ENCODE peak calls at places on chromosomes 3 and 15, in five cellular contexts. K is hepatocyte, R is cardiac fibroblast, G is transverse colon, Z is PC-9. P is an unnamed sample.

GRCh38 chr15:31306426-31307269 is 20.0 kb upstream of the KLF13 start:
- DNase-seq in K (peak), R (peak), G (no peak), Z (peak), P (no peak)

GRCh38 chr3:135106445-135106844 is 311.4 kb downstream of the EPHB1 start:
- DNase-seq in K (peak), R (peak), G (peak), Z (peak), P (no peak)

GRCh38 chr15:50116477-50116876 is 2.6 kb downstream of the ATP8B4 start:
- DNase-seq in K (no peak), R (peak), G (no peak), Z (no peak), P (no peak)

GRCh38 chr3:43996379-43997301 is 245.0 kb upstream of the TOPAZ1 start:
- DNase-seq in K (peak), R (peak), G (no peak), Z (peak), P (peak)

GRCh38 chr15:52071570-52071969 is 41.0 kb downstream of the BCL2L10 start:
- DNase-seq in K (peak), R (no peak), G (peak), Z (peak), P (no peak)

GRCh38 chr3:43055806-43056770 is 49.8 kb downstream of the POMGNT2 start:
- DNase-seq in K (no peak), R (no peak), G (no peak), Z (no peak), P (no peak)

GRCh38 chr3:127172211-127172610 is 20.7 kb upstream of the PRR23E start:
- DNase-seq in K (no peak), R (no peak), G (no peak), Z (no peak), P (no peak)

GRCh38 chr15:28037969-28038640 is 61.0 kb downstream of the OCA2 start:
- DNase-seq in K (peak), R (no peak), G (no peak), Z (no peak), P (no peak)

GRCh38 chr15:84006467-84006866 is 229.1 kb upstream of the GOLGA6L4 start:
- DNase-seq in K (no peak), R (no peak), G (no peak), Z (no peak), P (no peak)

GRCh38 chr3:76997733-76998132 is 42.2 kb upstream of the ROBO2 start:
- DNase-seq in K (no peak), R (no peak), G (no peak), Z (no peak), P (peak)

GRCh38 chr15:61243984-61244593 is 15.0 kb upstream of the RORA start:
- DNase-seq in K (no peak), R (no peak), G (no peak), Z (no peak), P (no peak)

GRCh38 chr15:93289951-93290350 is 200.9 kb upstream of the RGMA start:
- DNase-seq in K (no peak), R (no peak), G (no peak), Z (no peak), P (no peak)

GRCh38 chr15:48557335-48557734 is 88.2 kb downstream of the FBN1 start:
- DNase-seq in K (no peak), R (no peak), G (no peak), Z (no peak), P (no peak)

GRCh38 chr3:159548675-159549335 is 439.8 kb upstream of the IL12A start:
- DNase-seq in K (no peak), R (peak), G (no peak), Z (no peak), P (no peak)

GRCh38 chr15:99098426-99098825 is 6.5 kb upstream of the SYNM start:
- DNase-seq in K (no peak), R (no peak), G (no peak), Z (no peak), P (no peak)

GRCh38 chr3:174355505-174355904 is 503.6 kb upstream of the NAALADL2 start:
- DNase-seq in K (peak), R (peak), G (no peak), Z (no peak), P (no peak)

GRCh38 chr3:183330881-183331280 is 77.8 kb downstream of the B3GNT5 start:
- DNase-seq in K (no peak), R (no peak), G (no peak), Z (no peak), P (no peak)

GRCh38 chr15:99212401-99212800 is 37.0 kb downstream of the TTC23 start:
- DNase-seq in K (peak), R (peak), G (peak), Z (no peak), P (no peak)

GRCh38 chr3:188274249-188274915 is 120.4 kb downstream of the LPP start:
- DNase-seq in K (no peak), R (peak), G (no peak), Z (no peak), P (no peak)

GRCh38 chr3:125107861-125108567 is 52.2 kb upstream of the HEG1 start:
- DNase-seq in K (no peak), R (peak), G (no peak), Z (no peak), P (peak)

DNA sequence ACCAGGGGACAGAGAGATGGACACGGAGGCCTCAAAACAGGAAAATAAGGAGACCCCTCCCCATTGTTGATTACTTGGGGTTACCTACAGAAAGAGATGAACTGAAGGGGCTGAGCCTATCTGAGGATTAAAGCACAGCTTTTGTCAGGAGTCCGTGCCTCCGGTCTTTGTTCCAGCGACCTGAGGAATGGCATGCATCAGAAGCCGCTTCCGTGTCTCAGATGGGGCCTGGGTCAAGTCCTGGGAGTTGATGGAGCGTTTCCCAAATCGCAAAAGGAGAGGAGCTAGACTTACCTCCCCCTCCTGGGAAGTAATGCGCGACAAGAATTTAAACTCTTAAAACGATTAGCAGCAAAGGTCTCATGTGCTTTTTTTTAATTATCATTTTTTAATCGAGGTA is 1.0 kb upstream of the ALDH1A3 start:
- DNase-seq in K (no peak), R (no peak), G (no peak), Z (no peak), P (no peak)
- H3K4me3 ChIP-seq in K (no peak), R (no peak), G (peak), Z (peak), P (peak)

GRCh38 chr3:186567072-186567921 is at the start of gene TBCCD1:
- DNase-seq in K (peak), R (peak), G (peak), Z (peak), P (peak)
- TF ChIP-seq CTCF in K (no peak), R (no peak), G (no peak), Z (no peak), P (no peak)

GRCh38 chr15:68629519-68630204 is 50.9 kb downstream of the CORO2B start:
- DNase-seq in K (no peak), R (no peak), G (no peak), Z (no peak), P (no peak)

GRCh38 chr15:68623301-68623892 is 44.6 kb downstream of the CORO2B start:
- DNase-seq in K (peak), R (no peak), G (no peak), Z (no peak), P (no peak)

GRCh38 chr15:68627476-68627875 is 48.7 kb downstream of the CORO2B start:
- DNase-seq in K (no peak), R (no peak), G (no peak), Z (no peak), P (no peak)

GRCh38 chr15:68626739-68627138 is 47.9 kb downstream of the CORO2B start:
- DNase-seq in K (no peak), R (peak), G (no peak), Z (no peak), P (no peak)

DNA sequence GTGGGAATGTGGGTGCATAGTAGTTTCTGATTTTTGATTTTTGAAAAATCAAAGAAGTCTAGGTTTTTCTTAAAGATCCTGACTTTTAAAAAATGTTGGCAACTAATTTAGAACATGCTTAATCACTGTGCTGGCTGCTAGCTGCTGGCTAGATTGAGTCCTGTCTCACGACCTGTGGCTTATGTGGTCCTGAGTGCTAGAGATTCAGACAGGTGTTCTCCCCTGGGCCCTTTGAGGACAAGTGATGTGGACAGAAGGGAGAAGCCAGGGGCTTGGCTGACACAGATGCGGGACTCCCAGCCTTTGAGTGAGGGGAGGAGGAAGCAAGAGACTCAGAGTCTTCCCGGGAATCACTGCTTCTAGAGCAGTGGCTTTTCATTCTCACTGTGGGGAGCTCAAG is 47.5 kb downstream of the CORO2B start:
- DNase-seq in K (no peak), R (no peak), G (no peak), Z (no peak), P (no peak)
- H3K4me3 ChIP-seq in K (no peak), R (no peak), G (no peak), Z (no peak), P (no peak)

DNA sequence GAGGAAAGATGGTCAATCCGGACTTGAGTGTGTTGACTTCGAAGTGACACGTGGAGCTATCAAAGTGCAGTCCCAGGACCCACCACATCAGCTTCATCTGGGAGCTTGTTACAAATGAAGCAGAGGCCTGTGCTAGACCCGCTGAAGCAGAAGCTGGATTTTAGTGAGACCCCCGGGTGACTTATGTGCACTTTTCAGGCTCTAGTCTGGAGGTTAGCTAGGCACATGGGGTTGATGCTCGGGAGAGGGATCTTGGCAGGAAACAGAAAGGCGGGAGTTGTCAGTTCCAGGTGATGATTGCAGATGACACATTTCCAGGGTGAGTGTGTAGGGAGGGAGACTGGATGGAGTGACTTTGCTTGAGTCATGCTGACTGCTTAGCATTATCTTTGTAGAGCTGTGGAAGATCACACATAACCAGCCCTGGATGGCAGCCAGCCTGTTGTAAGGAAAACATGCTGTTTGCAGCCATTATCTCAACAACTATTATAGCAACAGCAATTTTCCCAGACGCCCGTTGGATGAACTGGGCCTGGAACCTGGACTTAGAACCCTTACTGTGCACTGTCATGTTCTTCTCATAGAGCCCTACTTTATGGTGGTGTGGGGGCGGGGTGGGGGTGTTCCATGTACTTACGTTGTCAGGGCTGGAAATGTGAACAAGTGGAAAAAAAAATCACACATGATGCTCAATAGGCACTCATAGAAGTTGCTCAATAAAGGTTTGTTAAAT is 122.4 kb downstream of the THSD4 start:
- DNase-seq in K (peak), R (peak), G (peak), Z (peak), P (peak)
- TF ChIP-seq CTCF in K (no peak), R (no peak), G (no peak), Z (no peak), P (no peak)

DNA sequence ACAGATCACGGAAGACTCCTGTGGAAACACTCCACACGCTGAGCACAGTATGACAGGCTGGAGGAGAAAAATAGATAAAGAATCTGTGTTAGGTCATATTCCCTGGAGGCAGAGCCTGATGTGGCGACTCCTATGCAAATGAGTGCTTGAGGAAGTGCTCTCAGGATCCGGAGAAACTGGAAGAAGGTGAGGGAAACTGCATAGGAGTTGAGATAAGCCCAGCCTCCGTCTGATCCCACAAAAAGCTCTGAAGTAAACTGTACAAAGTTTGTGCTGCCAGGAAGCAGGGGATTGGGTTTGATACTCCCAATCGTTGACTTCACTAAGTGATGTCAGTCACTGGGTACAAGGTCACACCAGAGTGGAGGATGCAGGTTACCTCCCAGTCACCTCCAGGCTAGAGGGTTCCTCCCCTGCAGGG is 33.4 kb downstream of the OSBPL10 start:
- DNase-seq in K (peak), R (no peak), G (no peak), Z (peak), P (no peak)
- H3K4me3 ChIP-seq in K (no peak), R (no peak), G (no peak), Z (no peak), P (no peak)

GRCh38 chr3:134054881-134055280 is 25.2 kb upstream of the SLCO2A1 start:
- DNase-seq in K (no peak), R (no peak), G (no peak), Z (no peak), P (peak)
- TF ChIP-seq CTCF in K (no peak), R (no peak), G (no peak), Z (no peak), P (no peak)